ENCODE peak calls at places on chromosomes 13 and 19, in five cellular contexts. P is cardiac fibroblast; J is stimulated activated CD8-positive, alpha-beta memory T cell treated with anti-CD3 and anti-CD28 coated beads, Interleukin-12 subunit alpha, Interleukin-12 subunit beta, amount 100 ng/mL, for 1 hour; B is H9; Q is effector CD4-positive, alpha-beta T cell. X is an unnamed sample.

GRCh38 chr19:1471514-1472107 is 7.4 kb downstream of the C19orf25 start:
- DNase-seq in P (no peak), J (no peak), Q (no peak), B (no peak), X (no peak)

GRCh38 chr19:13373599-13373998 is 132.7 kb downstream of the CACNA1A start:
- DNase-seq in J (no peak), B (no peak), P (no peak), Q (no peak), X (no peak)

GRCh38 chr13:97136418-97136817 is 85.7 kb upstream of the MBNL2 start:
- DNase-seq in Q (no peak), J (no peak), B (no peak), P (no peak), X (no peak)

GRCh38 chr19:17703823-17704463 is 15.3 kb upstream of the MAP1S start:
- DNase-seq in J (peak), B (peak), P (peak), Q (peak), X (peak)

GRCh38 chr19:45638930-45639729 is at the start of gene EML2:
- DNase-seq in P (no peak), J (peak), B (peak), Q (peak), X (no peak)

GRCh38 chr13:31437975-31438374 is 238.2 kb downstream of the B3GLCT start:
- DNase-seq in Q (no peak), P (no peak), J (no peak), B (no peak), X (no peak)

GRCh38 chr19:34308381-34309367 is 54.3 kb downstream of the GARRE1 start:
- DNase-seq in J (no peak), P (peak), B (no peak), Q (peak), X (no peak)

GRCh38 chr13:30618186-30618937 is 642 bp downstream of the USPL1 start:
- DNase-seq in B (no peak), P (no peak), J (no peak), Q (peak), X (no peak)

GRCh38 chr13:51331354-51331861 is 8.1 kb upstream of the SERPINE3 start:
- DNase-seq in J (no peak), B (no peak), P (no peak), Q (no peak), X (no peak)

GRCh38 chr19:16359074-16359473 is 34.4 kb downstream of the KLF2 start:
- DNase-seq in B (no peak), Q (no peak), P (no peak), J (no peak), X (no peak)

GRCh38 chr13:27966641-27967202 is 2.4 kb downstream of the CDX2 start:
- DNase-seq in Q (no peak), P (no peak), B (peak), J (no peak), X (no peak)

GRCh38 chr19:38276942-38277517 is 12.7 kb downstream of the SPINT2 start:
- DNase-seq in B (no peak), J (no peak), Q (no peak), P (no peak), X (no peak)

GRCh38 chr13:53411443-53411842 is 382.8 kb downstream of the OLFM4 start:
- DNase-seq in Q (no peak), J (no peak), P (no peak), B (no peak), X (no peak)

GRCh38 chr19:3710265-3710812 is 2.2 kb downstream of the TJP3 start:
- DNase-seq in Q (no peak), P (peak), J (no peak), B (peak), X (peak)